ENCODE peak calls at places on chromosomes 16 and 17, in four cellular contexts. One of them, this sample, is unnamed.

GRCh38 chr16:4847774-4848587 is 700 bp downstream of the UBN1 start:
- DNase-seq in BE2C: peak; percentile 41
- DNase-seq in kidney: no peak
- DNase-seq in GM23338: peak; percentile 55
- DNase-seq in this sample: peak; percentile 81

GRCh38 chr16:30414159-30414558 is 6.8 kb downstream of the ZNF771 start:
- DNase-seq in kidney: no peak
- DNase-seq in GM23338: no peak
- DNase-seq in BE2C: no peak
- DNase-seq in this sample: no peak

GRCh38 chr17:76537578-76538280 is at the start of gene CYGB:
- DNase-seq in GM23338: peak; percentile 69
- DNase-seq in kidney: peak; percentile 80
- DNase-seq in BE2C: peak; percentile 92
- DNase-seq in this sample: peak; percentile 90

GRCh38 chr17:77723909-77724875 is 234.3 kb upstream of the TNRC6C start:
- DNase-seq in kidney: no peak
- DNase-seq in BE2C: no peak
- DNase-seq in GM23338: no peak
- DNase-seq in this sample: no peak

GRCh38 chr16:66976746-66977145 is 11.6 kb upstream of the CES4A start:
- DNase-seq in kidney: peak; percentile 70
- DNase-seq in BE2C: peak; percentile 38
- DNase-seq in GM23338: peak; percentile 18
- DNase-seq in this sample: no peak

GRCh38 chr17:51289776-51290175 is 29.4 kb downstream of the UTP18 start:
- DNase-seq in kidney: no peak
- DNase-seq in GM23338: no peak
- DNase-seq in BE2C: no peak
- DNase-seq in this sample: no peak

GRCh38 chr16:26688105-26688504 is 378.6 kb upstream of the C16orf82 start:
- DNase-seq in BE2C: no peak
- DNase-seq in GM23338: no peak
- DNase-seq in kidney: no peak
- DNase-seq in this sample: no peak

GRCh38 chr16:67652578-67653130 is 7.4 kb downstream of the ACD start:
- DNase-seq in BE2C: peak; percentile 63
- DNase-seq in kidney: peak; percentile 66
- DNase-seq in GM23338: peak; percentile 80
- DNase-seq in this sample: peak; percentile 100

GRCh38 chr16:53881371-53881770 is 177.4 kb downstream of the FTO start:
- DNase-seq in kidney: no peak
- DNase-seq in GM23338: no peak
- DNase-seq in BE2C: no peak
- DNase-seq in this sample: no peak

GRCh38 chr16:85261657-85262557 is 149.6 kb upstream of the CIBAR2 start:
- DNase-seq in BE2C: no peak
- DNase-seq in GM23338: no peak
- DNase-seq in kidney: no peak
- DNase-seq in this sample: no peak

GRCh38 chr16:5033256-5034166 is at the start of gene NAGPA:
- DNase-seq in kidney: peak; percentile 96
- DNase-seq in GM23338: peak; percentile 92
- DNase-seq in BE2C: peak; percentile 89
- DNase-seq in this sample: peak; percentile 96

GRCh38 chr16:4870138-4870671 is 22.9 kb downstream of the UBN1 start:
- DNase-seq in GM23338: no peak
- DNase-seq in kidney: peak; percentile 53
- DNase-seq in BE2C: no peak
- DNase-seq in this sample: peak; percentile 6

GRCh38 chr17:72121164-72122001 is 563 bp downstream of the SOX9 start:
- DNase-seq in GM23338: peak; percentile 66
- DNase-seq in BE2C: peak; percentile 57
- DNase-seq in kidney: peak; percentile 84
- DNase-seq in this sample: peak; percentile 85

GRCh38 chr16:84183911-84184310 is 2.9 kb downstream of the TAF1C start:
- DNase-seq in kidney: no peak
- DNase-seq in GM23338: no peak
- DNase-seq in BE2C: peak; percentile 65
- DNase-seq in this sample: peak; percentile 60

GRCh38 chr17:82985973-82986372 is 93.4 kb upstream of the METRNL start:
- DNase-seq in GM23338: peak; percentile 58
- DNase-seq in kidney: peak; percentile 88
- DNase-seq in BE2C: peak; percentile 39
- DNase-seq in this sample: peak; percentile 84

GRCh38 chr16:16157166-16157565 is 66.1 kb downstream of the ABCC6 start:
- DNase-seq in kidney: no peak
- DNase-seq in GM23338: no peak
- DNase-seq in BE2C: no peak
- DNase-seq in this sample: no peak

GRCh38 chr17:67474081-67474661 is 97.1 kb downstream of the PITPNC1 start:
- DNase-seq in kidney: no peak
- DNase-seq in GM23338: peak; percentile 47
- DNase-seq in BE2C: no peak
- DNase-seq in this sample: no peak

GRCh38 chr17:50199651-50200446 is 1.6 kb downstream of the COL1A1 start:
- DNase-seq in kidney: peak; percentile 97
- DNase-seq in GM23338: peak; percentile 95
- DNase-seq in BE2C: peak; percentile 58
- DNase-seq in this sample: peak; percentile 98

GRCh38 chr16:66740010-66740409 is 11.4 kb downstream of the DYNC1LI2 start:
- DNase-seq in GM23338: peak; percentile 75
- DNase-seq in kidney: no peak
- DNase-seq in BE2C: peak; percentile 52
- DNase-seq in this sample: peak; percentile 79

GRCh38 chr17:37177234-37177633 is 198.6 kb upstream of the C17orf78 start:
- DNase-seq in kidney: no peak
- DNase-seq in BE2C: no peak
- DNase-seq in GM23338: no peak
- DNase-seq in this sample: no peak

GRCh38 chr17:72090108-72090507 is 30.7 kb upstream of the SOX9 start:
- DNase-seq in GM23338: no peak
- DNase-seq in BE2C: no peak
- DNase-seq in kidney: no peak
- DNase-seq in this sample: no peak

GRCh38 chr17:21199311-21199710 is 14.7 kb downstream of the TMEM11 start:
- DNase-seq in BE2C: no peak
- DNase-seq in GM23338: peak; percentile 78
- DNase-seq in kidney: no peak
- DNase-seq in this sample: peak; percentile 80

GRCh38 chr17:3033741-3034577 is 29.4 kb downstream of the OR1D5 start:
- DNase-seq in BE2C: no peak
- DNase-seq in GM23338: no peak
- DNase-seq in kidney: peak; percentile 52
- DNase-seq in this sample: no peak

GRCh38 chr17:44502598-44503079 is 567 bp downstream of the GPATCH8 start:
- DNase-seq in kidney: peak; percentile 82
- DNase-seq in GM23338: no peak
- DNase-seq in BE2C: peak; percentile 52
- DNase-seq in this sample: no peak

GRCh38 chr16:78650675-78651074 is 551.2 kb downstream of the WWOX start:
- DNase-seq in kidney: no peak
- DNase-seq in GM23338: no peak
- DNase-seq in BE2C: no peak
- DNase-seq in this sample: no peak

GRCh38 chr17:78343099-78343432 is 16.8 kb downstream of the SOCS3 start:
- DNase-seq in BE2C: no peak
- DNase-seq in kidney: peak; percentile 92
- DNase-seq in GM23338: peak; percentile 72
- DNase-seq in this sample: peak; percentile 88

GRCh38 chr17:48068491-48068961 is 20.4 kb downstream of the NFE2L1 start:
- DNase-seq in GM23338: peak; percentile 82
- DNase-seq in BE2C: peak; percentile 41
- DNase-seq in kidney: no peak
- DNase-seq in this sample: peak; percentile 66

GRCh38 chr16:73413469-73414190 is 365.7 kb upstream of the ZFHX3 start:
- DNase-seq in GM23338: no peak
- DNase-seq in kidney: no peak
- DNase-seq in BE2C: no peak
- DNase-seq in this sample: no peak
- H3K4me3 ChIP-seq in GM23338: no peak overlapping the region
- H3K4me3 ChIP-seq in kidney: no peak overlapping the region
- H3K4me3 ChIP-seq in BE2C: no peak overlapping the region
- H3K4me3 ChIP-seq in this sample: no peak overlapping the region

DNA sequence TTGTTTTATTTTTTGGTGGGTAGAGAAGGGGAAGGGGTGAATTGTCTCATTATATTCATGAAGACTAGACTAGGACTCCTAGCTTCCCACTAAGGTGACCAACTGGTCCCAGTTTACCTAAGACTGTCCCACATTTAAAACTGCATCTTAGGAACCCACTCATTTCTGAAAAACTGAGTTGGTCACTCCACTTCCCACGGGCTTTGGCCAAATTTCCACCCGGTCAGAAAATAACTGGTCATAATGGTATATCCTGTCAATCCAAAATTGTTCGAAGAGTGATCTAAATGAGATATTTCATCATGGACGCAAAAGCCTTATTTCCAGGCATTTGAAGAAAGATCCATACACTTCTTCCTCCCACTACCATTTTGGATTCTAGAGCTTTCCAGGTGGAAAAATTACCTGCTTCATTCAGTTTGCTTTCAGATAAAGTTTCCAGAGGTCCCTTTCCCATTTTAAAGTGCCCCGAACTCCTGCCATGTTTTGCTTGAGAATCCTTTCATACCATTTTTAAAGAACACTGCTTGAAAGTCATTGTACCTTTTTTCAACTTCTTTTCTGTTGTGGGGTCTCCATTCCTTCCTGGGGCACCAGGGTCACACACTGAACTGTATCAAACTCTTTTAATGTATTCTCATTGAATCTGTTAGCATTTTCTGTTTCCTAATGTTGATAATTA is 21.8 kb upstream of the ZFHX3 start:
- DNase-seq in kidney: no peak
- DNase-seq in GM23338: no peak
- DNase-seq in BE2C: no peak
- DNase-seq in this sample: no peak
- H3K4me3 ChIP-seq in kidney: no peak overlapping the region
- H3K4me3 ChIP-seq in GM23338: peak overlapping the region; percentile 40
- H3K4me3 ChIP-seq in BE2C: no peak overlapping the region
- H3K4me3 ChIP-seq in this sample: no peak overlapping the region

GRCh38 chr17:80527016-80527645 is 17.5 kb upstream of the RPTOR start:
- DNase-seq in kidney: no peak
- DNase-seq in BE2C: no peak
- DNase-seq in GM23338: no peak
- DNase-seq in this sample: peak; percentile 53

GRCh38 chr17:80529904-80530292 is 14.7 kb upstream of the RPTOR start:
- DNase-seq in BE2C: no peak
- DNase-seq in GM23338: no peak
- DNase-seq in kidney: no peak
- DNase-seq in this sample: peak; percentile 17

GRCh38 chr17:80528521-80528920 is 16.1 kb upstream of the RPTOR start:
- DNase-seq in kidney: no peak
- DNase-seq in GM23338: no peak
- DNase-seq in BE2C: no peak
- DNase-seq in this sample: peak; percentile 65

GRCh38 chr17:80531400-80531799 is 13.2 kb upstream of the RPTOR start:
- DNase-seq in kidney: no peak
- DNase-seq in BE2C: no peak
- DNase-seq in GM23338: no peak
- DNase-seq in this sample: no peak

GRCh38 chr17:80529104-80529903 is 15.3 kb upstream of the RPTOR start:
- DNase-seq in BE2C: no peak
- DNase-seq in GM23338: no peak
- DNase-seq in kidney: no peak
- DNase-seq in this sample: peak; percentile 42
- H3K4me3 ChIP-seq in BE2C: no peak overlapping the region
- H3K4me3 ChIP-seq in GM23338: no peak overlapping the region
- H3K4me3 ChIP-seq in kidney: no peak overlapping the region
- H3K4me3 ChIP-seq in this sample: no peak overlapping the region

DNA sequence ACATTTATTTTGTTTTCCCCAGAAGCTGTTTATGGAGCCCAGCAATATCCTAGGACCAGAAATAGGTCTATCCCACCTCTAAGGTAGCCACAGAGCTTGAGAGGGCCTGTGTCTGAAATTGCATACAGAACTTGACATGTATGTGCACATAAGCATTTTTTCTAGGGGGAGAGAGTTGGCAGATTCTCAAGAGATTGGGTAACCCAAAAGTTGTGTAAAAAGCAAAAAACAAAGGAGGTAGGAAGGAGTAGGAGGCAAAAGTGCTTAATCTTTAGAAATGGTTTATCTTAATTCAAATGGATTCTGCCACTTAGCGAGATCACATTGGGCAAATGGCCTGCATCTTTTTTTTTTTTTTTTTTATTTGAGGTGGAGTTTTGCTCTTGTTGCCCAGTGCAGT is 3.5 kb downstream of the PLK1 start:
- DNase-seq in kidney: no peak
- DNase-seq in BE2C: no peak
- DNase-seq in GM23338: no peak
- DNase-seq in this sample: no peak
- H3K4me3 ChIP-seq in kidney: no peak overlapping the region
- H3K4me3 ChIP-seq in BE2C: no peak overlapping the region
- H3K4me3 ChIP-seq in GM23338: no peak overlapping the region
- H3K4me3 ChIP-seq in this sample: no peak overlapping the region

This sample was measured in H7.